ENCODE peak calls at places on chromosomes 13 and 19, in four cellular contexts. One of them, this sample, is unnamed.

GRCh38 chr19:31350033-31350692 is 927 bp upstream of the TSHZ3 start:
- DNase-seq in stimulated activated CD4-positive, alpha-beta T cell treated with anti-CD3 and anti-CD28 coated beads, Interleukin-12 subunit alpha, Interleukin-12 subunit beta, amount 100 ng/mL, for 48 hours: no peak
- DNase-seq in cerebellar nuclear complex: no peak
- DNase-seq in OCI-LY7: no peak
- DNase-seq in this sample: no peak

GRCh38 chr19:10805075-10805757 is 30.8 kb downstream of the TMED1 start:
- DNase-seq in stimulated activated CD4-positive, alpha-beta T cell treated with anti-CD3 and anti-CD28 coated beads, Interleukin-12 subunit alpha, Interleukin-12 subunit beta, amount 100 ng/mL, for 48 hours: no peak
- DNase-seq in cerebellar nuclear complex: no peak
- DNase-seq in OCI-LY7: no peak
- DNase-seq in this sample: no peak

GRCh38 chr13:41700790-41701310 is 243.5 kb downstream of the RGCC start:
- DNase-seq in stimulated activated CD4-positive, alpha-beta T cell treated with anti-CD3 and anti-CD28 coated beads, Interleukin-12 subunit alpha, Interleukin-12 subunit beta, amount 100 ng/mL, for 48 hours: no peak
- DNase-seq in OCI-LY7: no peak
- DNase-seq in cerebellar nuclear complex: no peak
- DNase-seq in this sample: peak

GRCh38 chr19:42282036-42282762 is 13.1 kb downstream of the CIC start:
- DNase-seq in OCI-LY7: peak
- DNase-seq in cerebellar nuclear complex: no peak
- DNase-seq in stimulated activated CD4-positive, alpha-beta T cell treated with anti-CD3 and anti-CD28 coated beads, Interleukin-12 subunit alpha, Interleukin-12 subunit beta, amount 100 ng/mL, for 48 hours: no peak
- DNase-seq in this sample: peak

GRCh38 chr19:46482645-46483044 is 11.3 kb upstream of the PNMA8A start:
- DNase-seq in stimulated activated CD4-positive, alpha-beta T cell treated with anti-CD3 and anti-CD28 coated beads, Interleukin-12 subunit alpha, Interleukin-12 subunit beta, amount 100 ng/mL, for 48 hours: no peak
- DNase-seq in OCI-LY7: no peak
- DNase-seq in cerebellar nuclear complex: no peak
- DNase-seq in this sample: no peak

GRCh38 chr13:112903071-112903577 is 65.9 kb upstream of the MCF2L start:
- DNase-seq in OCI-LY7: no peak
- DNase-seq in stimulated activated CD4-positive, alpha-beta T cell treated with anti-CD3 and anti-CD28 coated beads, Interleukin-12 subunit alpha, Interleukin-12 subunit beta, amount 100 ng/mL, for 48 hours: no peak
- DNase-seq in cerebellar nuclear complex: peak
- DNase-seq in this sample: no peak

GRCh38 chr13:40580566-40581276 is 85.7 kb downstream of the FOXO1 start:
- DNase-seq in cerebellar nuclear complex: no peak
- DNase-seq in OCI-LY7: peak
- DNase-seq in stimulated activated CD4-positive, alpha-beta T cell treated with anti-CD3 and anti-CD28 coated beads, Interleukin-12 subunit alpha, Interleukin-12 subunit beta, amount 100 ng/mL, for 48 hours: no peak
- DNase-seq in this sample: peak

GRCh38 chr19:11164879-11165406 is 9.4 kb upstream of the SPC24 start:
- DNase-seq in OCI-LY7: no peak
- DNase-seq in cerebellar nuclear complex: peak
- DNase-seq in stimulated activated CD4-positive, alpha-beta T cell treated with anti-CD3 and anti-CD28 coated beads, Interleukin-12 subunit alpha, Interleukin-12 subunit beta, amount 100 ng/mL, for 48 hours: no peak
- DNase-seq in this sample: no peak

GRCh38 chr19:1006711-1007398 is 6.6 kb downstream of the GRIN3B start:
- DNase-seq in OCI-LY7: no peak
- DNase-seq in stimulated activated CD4-positive, alpha-beta T cell treated with anti-CD3 and anti-CD28 coated beads, Interleukin-12 subunit alpha, Interleukin-12 subunit beta, amount 100 ng/mL, for 48 hours: no peak
- DNase-seq in cerebellar nuclear complex: no peak
- DNase-seq in this sample: no peak

GRCh38 chr19:57241181-57241580 is 749 bp downstream of the ZNF805 start:
- DNase-seq in cerebellar nuclear complex: no peak
- DNase-seq in OCI-LY7: peak
- DNase-seq in stimulated activated CD4-positive, alpha-beta T cell treated with anti-CD3 and anti-CD28 coated beads, Interleukin-12 subunit alpha, Interleukin-12 subunit beta, amount 100 ng/mL, for 48 hours: no peak
- DNase-seq in this sample: peak

GRCh38 chr19:38993271-38993670 is 17.7 kb upstream of the FBXO17 start:
- DNase-seq in stimulated activated CD4-positive, alpha-beta T cell treated with anti-CD3 and anti-CD28 coated beads, Interleukin-12 subunit alpha, Interleukin-12 subunit beta, amount 100 ng/mL, for 48 hours: no peak
- DNase-seq in OCI-LY7: no peak
- DNase-seq in cerebellar nuclear complex: no peak
- DNase-seq in this sample: no peak

GRCh38 chr13:65679240-65679639 is 1550.9 kb downstream of the PCDH9 start:
- DNase-seq in stimulated activated CD4-positive, alpha-beta T cell treated with anti-CD3 and anti-CD28 coated beads, Interleukin-12 subunit alpha, Interleukin-12 subunit beta, amount 100 ng/mL, for 48 hours: no peak
- DNase-seq in OCI-LY7: no peak
- DNase-seq in cerebellar nuclear complex: no peak
- DNase-seq in this sample: no peak

GRCh38 chr19:42249769-42250168 is 5.2 kb downstream of the ERF start:
- DNase-seq in OCI-LY7: no peak
- DNase-seq in stimulated activated CD4-positive, alpha-beta T cell treated with anti-CD3 and anti-CD28 coated beads, Interleukin-12 subunit alpha, Interleukin-12 subunit beta, amount 100 ng/mL, for 48 hours: no peak
- DNase-seq in cerebellar nuclear complex: no peak
- DNase-seq in this sample: no peak

GRCh38 chr13:29619995-29620394 is 24.5 kb upstream of the SLC7A1 start:
- DNase-seq in OCI-LY7: no peak
- DNase-seq in cerebellar nuclear complex: no peak
- DNase-seq in stimulated activated CD4-positive, alpha-beta T cell treated with anti-CD3 and anti-CD28 coated beads, Interleukin-12 subunit alpha, Interleukin-12 subunit beta, amount 100 ng/mL, for 48 hours: no peak
- DNase-seq in this sample: no peak

GRCh38 chr19:7870571-7871279 is 3.5 kb downstream of the PRR36 start:
- DNase-seq in cerebellar nuclear complex: no peak
- DNase-seq in OCI-LY7: peak
- DNase-seq in stimulated activated CD4-positive, alpha-beta T cell treated with anti-CD3 and anti-CD28 coated beads, Interleukin-12 subunit alpha, Interleukin-12 subunit beta, amount 100 ng/mL, for 48 hours: peak
- DNase-seq in this sample: peak

GRCh38 chr13:25958983-25959382 is 92.8 kb downstream of the SHISA2 start:
- DNase-seq in cerebellar nuclear complex: no peak
- DNase-seq in OCI-LY7: no peak
- DNase-seq in stimulated activated CD4-positive, alpha-beta T cell treated with anti-CD3 and anti-CD28 coated beads, Interleukin-12 subunit alpha, Interleukin-12 subunit beta, amount 100 ng/mL, for 48 hours: no peak
- DNase-seq in this sample: no peak

GRCh38 chr19:33883869-33884519 is 87.3 kb downstream of the KCTD15 start:
- DNase-seq in OCI-LY7: no peak
- DNase-seq in stimulated activated CD4-positive, alpha-beta T cell treated with anti-CD3 and anti-CD28 coated beads, Interleukin-12 subunit alpha, Interleukin-12 subunit beta, amount 100 ng/mL, for 48 hours: no peak
- DNase-seq in cerebellar nuclear complex: no peak
- DNase-seq in this sample: no peak

GRCh38 chr13:78323848-78324247 is 279.5 kb downstream of the POU4F1 start:
- DNase-seq in OCI-LY7: no peak
- DNase-seq in stimulated activated CD4-positive, alpha-beta T cell treated with anti-CD3 and anti-CD28 coated beads, Interleukin-12 subunit alpha, Interleukin-12 subunit beta, amount 100 ng/mL, for 48 hours: no peak
- DNase-seq in cerebellar nuclear complex: no peak
- DNase-seq in this sample: no peak

GRCh38 chr19:34766386-34766785 is 6.6 kb downstream of the ZNF599 start:
- DNase-seq in cerebellar nuclear complex: no peak
- DNase-seq in OCI-LY7: no peak
- DNase-seq in stimulated activated CD4-positive, alpha-beta T cell treated with anti-CD3 and anti-CD28 coated beads, Interleukin-12 subunit alpha, Interleukin-12 subunit beta, amount 100 ng/mL, for 48 hours: no peak
- DNase-seq in this sample: no peak

GRCh38 chr13:64446372-64446771 is 2783.8 kb downstream of the PCDH9 start:
- DNase-seq in stimulated activated CD4-positive, alpha-beta T cell treated with anti-CD3 and anti-CD28 coated beads, Interleukin-12 subunit alpha, Interleukin-12 subunit beta, amount 100 ng/mL, for 48 hours: no peak
- DNase-seq in OCI-LY7: no peak
- DNase-seq in cerebellar nuclear complex: no peak
- DNase-seq in this sample: peak

GRCh38 chr13:36822786-36823185 is 3.8 kb downstream of the RFXAP start:
- DNase-seq in OCI-LY7: no peak
- DNase-seq in cerebellar nuclear complex: no peak
- DNase-seq in stimulated activated CD4-positive, alpha-beta T cell treated with anti-CD3 and anti-CD28 coated beads, Interleukin-12 subunit alpha, Interleukin-12 subunit beta, amount 100 ng/mL, for 48 hours: no peak
- DNase-seq in this sample: no peak

GRCh38 chr19:29016926-29017760 is 195.8 kb downstream of the UQCRFS1 start:
- DNase-seq in cerebellar nuclear complex: no peak
- DNase-seq in OCI-LY7: no peak
- DNase-seq in stimulated activated CD4-positive, alpha-beta T cell treated with anti-CD3 and anti-CD28 coated beads, Interleukin-12 subunit alpha, Interleukin-12 subunit beta, amount 100 ng/mL, for 48 hours: no peak
- DNase-seq in this sample: no peak

GRCh38 chr13:91323349-91323748 is 24.1 kb upstream of the MIR17HG start:
- DNase-seq in stimulated activated CD4-positive, alpha-beta T cell treated with anti-CD3 and anti-CD28 coated beads, Interleukin-12 subunit alpha, Interleukin-12 subunit beta, amount 100 ng/mL, for 48 hours: no peak
- DNase-seq in OCI-LY7: no peak
- DNase-seq in cerebellar nuclear complex: no peak
- DNase-seq in this sample: no peak

GRCh38 chr19:1850809-1851544 is 2.7 kb upstream of the REXO1 start:
- DNase-seq in stimulated activated CD4-positive, alpha-beta T cell treated with anti-CD3 and anti-CD28 coated beads, Interleukin-12 subunit alpha, Interleukin-12 subunit beta, amount 100 ng/mL, for 48 hours: no peak
- DNase-seq in cerebellar nuclear complex: no peak
- DNase-seq in OCI-LY7: no peak
- DNase-seq in this sample: no peak